ENCODE peak calls at places on chromosomes 16 and 17, in seven cellular contexts. Z is AG20443, K is GM04503, S is mesenteric fat pad, V is HS-5, N is tibial nerve, L is pancreas. R is an unnamed sample.

GRCh38 chr16:24482681-24483202 is 56.6 kb upstream of the RBBP6 start:
- DNase-seq in L (no peak), S (no peak), Z (no peak), N (no peak), V (no peak), K (no peak), R (no peak)

GRCh38 chr17:7133424-7133823 is 18.8 kb upstream of the ASGR2 start:
- DNase-seq in Z (no peak), L (no peak), N (no peak), S (no peak), V (no peak), K (no peak), R (no peak)

GRCh38 chr16:67115649-67116048 is 5.9 kb downstream of the PHAF1 start:
- DNase-seq in K (peak; percentile 83), S (no peak), Z (peak; percentile 83), L (no peak), V (peak; percentile 88), N (no peak), R (no peak)

GRCh38 chr17:75514299-75515228 is 773 bp downstream of the CASKIN2 start:
- DNase-seq in V (no peak), S (no peak), N (no peak), Z (no peak), L (no peak), K (no peak), R (peak; percentile 75)

GRCh38 chr17:62219500-62219899 is 154.4 kb upstream of the MED13 start:
- DNase-seq in Z (no peak), N (no peak), K (no peak), V (no peak), L (no peak), S (no peak), R (no peak)

GRCh38 chr17:60311936-60312335 is 80.0 kb downstream of the USP32 start:
- DNase-seq in K (peak; percentile 9), Z (peak; percentile 43), L (no peak), V (no peak), S (no peak), N (no peak), R (no peak)

GRCh38 chr17:42056634-42057033 is 6.2 kb upstream of the C17orf113 start:
- DNase-seq in L (no peak), N (no peak), K (no peak), V (no peak), S (no peak), Z (no peak), R (no peak)

GRCh38 chr16:81431554-81432353 is 12.9 kb upstream of the CMIP start:
- DNase-seq in N (no peak), V (peak; percentile 15), K (peak; percentile 21), L (no peak), S (no peak), Z (peak; percentile 69), R (no peak)

GRCh38 chr17:82603981-82604448 is 44.2 kb downstream of the WDR45B start:
- DNase-seq in S (no peak), V (no peak), Z (no peak), L (peak; percentile 56), N (peak; percentile 56), K (no peak), R (no peak)

GRCh38 chr17:4944163-4944553 is 4.1 kb downstream of the RNF167 start:
- DNase-seq in V (no peak), Z (no peak), K (no peak), N (no peak), L (no peak), S (no peak), R (no peak)

GRCh38 chr17:43966276-43966675 is 12.5 kb upstream of the PYY start:
- DNase-seq in V (no peak), K (no peak), N (no peak), L (no peak), Z (no peak), S (no peak), R (no peak)

GRCh38 chr17:7654832-7655540 is 4.3 kb downstream of the ATP1B2 start:
- DNase-seq in K (no peak), L (no peak), V (no peak), S (no peak), Z (no peak), N (no peak), R (peak; percentile 3)

GRCh38 chr16:971582-971905 is 760 bp upstream of the LMF1 start:
- DNase-seq in L (no peak), Z (no peak), S (no peak), V (no peak), K (no peak), N (no peak), R (no peak)

GRCh38 chr16:69865701-69866100 is 85.4 kb upstream of the CLEC18A start:
- DNase-seq in Z (peak; percentile 59), K (no peak), V (no peak), L (no peak), N (no peak), S (no peak), R (no peak)

GRCh38 chr16:2196162-2196980 is at the start of gene CASKIN1:
- DNase-seq in V (no peak), N (no peak), L (no peak), S (no peak), Z (peak; percentile 60), K (no peak), R (peak; percentile 81)

GRCh38 chr16:57743458-57743857 is 7.9 kb downstream of the KATNB1 start:
- DNase-seq in V (no peak), N (no peak), K (no peak), Z (no peak), S (no peak), L (no peak), R (no peak)

GRCh38 chr16:11354733-11355574 is 9.7 kb downstream of the RMI2 start:
- DNase-seq in L (no peak), S (no peak), V (no peak), Z (no peak), K (no peak), N (no peak), R (no peak)

R was measured in D341Med.